ENCODE peak calls at places on chromosomes 13 and 19, in ten cellular contexts. W, T, U, A, K, F, R, V, H and N are unnamed samples.

GRCh38 chr19:14405380-14405757 is 13.8 kb downstream of the DDX39A start:
- DNase-seq in K (no peak), V (no peak), R (no peak), A (peak; percentile 63), H (no peak), T (no peak), F (no peak), W (no peak), U (no peak), N (no peak)

GRCh38 chr13:80361883-80362327 is 21.0 kb upstream of the SPRY2 start:
- DNase-seq in V (no peak), U (no peak), A (peak; percentile 60), T (no peak), K (no peak), W (no peak), R (no peak), F (no peak), H (no peak), N (peak; percentile 58)

GRCh38 chr19:34236035-34236793 is 18.1 kb upstream of the GARRE1 start:
- DNase-seq in A (no peak), H (no peak), T (no peak), W (no peak), R (peak; percentile 61), K (no peak), V (no peak), U (no peak), F (no peak), N (no peak)

GRCh38 chr19:55451163-55451521 is 8.0 kb upstream of the SHISA7 start:
- DNase-seq in A (peak; percentile 71), R (no peak), U (no peak), K (no peak), H (no peak), F (no peak), W (no peak), T (no peak), V (no peak), N (no peak)

GRCh38 chr19:7869910-7870511 is 4.2 kb downstream of the PRR36 start:
- DNase-seq in F (no peak), T (no peak), R (no peak), V (peak; percentile 56), H (no peak), W (peak; percentile 41), K (peak; percentile 37), A (peak; percentile 96), U (peak; percentile 2), N (peak; percentile 92)

GRCh38 chr13:99403458-99403971 is 96.3 kb upstream of the GPR183 start:
- DNase-seq in V (no peak), U (no peak), H (no peak), T (no peak), F (no peak), R (no peak), K (no peak), A (no peak), W (peak; percentile 77), N (no peak)

GRCh38 chr13:27621366-27622101 is at the start of gene POLR1D:
- DNase-seq in T (peak; percentile 57), R (peak; percentile 77), V (peak; percentile 82), K (peak; percentile 74), F (peak; percentile 84), W (peak; percentile 87), A (peak; percentile 87), U (no peak), H (peak; percentile 38), N (peak; percentile 82)

GRCh38 chr13:113968463-113969310 is 5.2 kb downstream of the C13orf46 start:
- DNase-seq in W (no peak), R (no peak), V (no peak), T (no peak), K (no peak), U (no peak), A (no peak), H (no peak), F (no peak), N (no peak)

GRCh38 chr19:41133260-41133659 is 19.0 kb downstream of the CYP2F1 start:
- DNase-seq in H (no peak), K (no peak), W (no peak), V (no peak), U (no peak), F (no peak), T (no peak), A (no peak), R (peak; percentile 7), N (no peak)

GRCh38 chr19:4795400-4795799 is 3.9 kb downstream of the FEM1A start:
- DNase-seq in H (no peak), V (no peak), W (no peak), T (no peak), F (no peak), R (no peak), K (no peak), A (no peak), U (no peak), N (no peak)

GRCh38 chr19:13060964-13061927 is 41.4 kb downstream of the LYL1 start:
- DNase-seq in V (peak; percentile 79), A (peak; percentile 95), R (peak; percentile 82), F (no peak), W (peak; percentile 56), K (peak; percentile 43), H (peak; percentile 73), U (no peak), T (peak; percentile 59), N (peak; percentile 77)

GRCh38 chr13:39684531-39685137 is 29.2 kb downstream of the COG6 start:
- DNase-seq in V (no peak), W (no peak), R (peak; percentile 66), T (no peak), F (no peak), K (no peak), U (no peak), H (peak; percentile 3), A (peak; percentile 72), N (peak; percentile 29)

GRCh38 chr13:99314640-99315176 is 7.5 kb upstream of the GPR183 start:
- DNase-seq in K (no peak), H (no peak), F (no peak), U (no peak), V (peak; percentile 64), W (peak; percentile 70), T (no peak), R (peak; percentile 36), A (no peak), N (no peak)